ENCODE peak calls at places on chromosomes 5 and 9, in four cellular contexts. M is left ventricle myocardium inferior, H is tibial nerve, S is tibial artery. G is an unnamed sample.

GRCh38 chr5:110401881-110402280 is 324.6 kb downstream of the TMEM232 start:
- DNase-seq in M (no peak), H (no peak), S (no peak), G (no peak)

GRCh38 chr5:153749941-153750340 is 259.5 kb downstream of the GRIA1 start:
- DNase-seq in M (no peak), H (no peak), S (no peak), G (no peak)

GRCh38 chr9:131477816-131478419 is 24.8 kb upstream of the POMT1 start:
- DNase-seq in M (no peak), H (no peak), S (no peak), G (no peak)

GRCh38 chr5:150138551-150139265 is 16.9 kb downstream of the PDGFRB start:
- DNase-seq in M (peak), H (peak), S (peak), G (peak)

GRCh38 chr9:103530934-103531333 is 535.8 kb downstream of the CYLC2 start:
- DNase-seq in M (no peak), H (no peak), S (no peak), G (no peak)

GRCh38 chr5:7261049-7261448 is 134.9 kb upstream of the ADCY2 start:
- DNase-seq in M (no peak), H (peak), S (no peak), G (no peak)

GRCh38 chr5:113806250-113806649 is 292.8 kb downstream of the YTHDC2 start:
- DNase-seq in M (no peak), H (no peak), S (no peak), G (peak)

GRCh38 chr9:86836797-86837196 is 110.5 kb downstream of the GAS1 start:
- DNase-seq in M (no peak), H (no peak), S (no peak), G (no peak)

GRCh38 chr5:125552486-125552885 is 806.0 kb upstream of the ZNF608 start:
- DNase-seq in M (no peak), H (no peak), S (no peak), G (no peak)

GRCh38 chr5:505946-506555 is 18.2 kb downstream of the SLC9A3 start:
- DNase-seq in M (no peak), H (no peak), S (no peak), G (no peak)

GRCh38 chr5:1505506-1506241 is 18.1 kb downstream of the LPCAT1 start:
- DNase-seq in M (no peak), H (no peak), S (no peak), G (no peak)

GRCh38 chr5:68344447-68345111 is 129.0 kb downstream of the PIK3R1 start:
- DNase-seq in M (no peak), H (no peak), S (no peak), G (peak)

GRCh38 chr5:59125961-59126360 is 543.1 kb downstream of the RAB3C start:
- DNase-seq in M (no peak), H (no peak), S (no peak), G (no peak)

GRCh38 chr5:103764403-103764802 is 201.8 kb upstream of the NUDT12 start:
- DNase-seq in M (no peak), H (no peak), S (no peak), G (no peak)

GRCh38 chr9:83405674-83406255 is 132.4 kb downstream of the FRMD3 start:
- DNase-seq in M (no peak), H (no peak), S (no peak), G (no peak)

GRCh38 chr5:73448451-73449136 is at the start of gene FOXD1:
- DNase-seq in M (peak), H (peak), S (peak), G (no peak)

GRCh38 chr9:15080401-15080800 is 170.2 kb upstream of the FREM1 start:
- DNase-seq in M (no peak), H (no peak), S (no peak), G (no peak)

GRCh38 chr5:171312129-171312819 is 3.2 kb downstream of the TLX3 start:
- DNase-seq in M (no peak), H (no peak), S (no peak), G (no peak)

GRCh38 chr5:38607396-38607795 is 51.0 kb upstream of the LIFR start:
- DNase-seq in M (no peak), H (no peak), S (no peak), G (no peak)

GRCh38 chr9:114025196-114025753 is 52.8 kb downstream of the AMBP start:
- DNase-seq in M (no peak), H (no peak), S (no peak), G (no peak)

GRCh38 chr5:117425163-117425562 is 850.5 kb upstream of the SEMA6A start:
- DNase-seq in M (no peak), H (no peak), S (no peak), G (no peak)

GRCh38 chr5:166781729-166782128 is 1509.7 kb upstream of the WWC1 start:
- DNase-seq in M (no peak), H (no peak), S (no peak), G (no peak)

GRCh38 chr9:100756217-100756616 is 178.3 kb downstream of the CAVIN4 start:
- DNase-seq in M (no peak), H (no peak), S (no peak), G (no peak)

GRCh38 chr9:131872702-131873101 is 132.8 kb upstream of the RAPGEF1 start:
- DNase-seq in M (no peak), H (no peak), S (no peak), G (no peak)

GRCh38 chr9:21252727-21253547 is 13.1 kb upstream of the IFNA14 start:
- DNase-seq in M (peak), H (peak), S (peak), G (peak)

GRCh38 chr9:26426732-26427131 is 465.9 kb downstream of the CAAP1 start:
- DNase-seq in M (no peak), H (no peak), S (no peak), G (no peak)

GRCh38 chr5:1477341-1477740 is 32.1 kb upstream of the SLC6A3 start:
- DNase-seq in M (peak), H (peak), S (peak), G (no peak)

GRCh38 chr5:36374275-36374862 is 72.7 kb upstream of the RANBP3L start:
- DNase-seq in M (no peak), H (no peak), S (no peak), G (no peak)

GRCh38 chr5:111670826-111671492 is 86.0 kb downstream of the NREP start:
- DNase-seq in M (no peak), H (no peak), S (no peak), G (no peak)

GRCh38 chr5:79971156-79971555 is 19.9 kb downstream of the MTX3 start:
- DNase-seq in M (no peak), H (no peak), S (no peak), G (no peak)

GRCh38 chr9:132094314-132094791 is 14.7 kb upstream of the MED27 start:
- DNase-seq in M (no peak), H (no peak), S (no peak), G (no peak)

GRCh38 chr9:106467847-106468163 is 395.2 kb upstream of the ZNF462 start:
- DNase-seq in M (no peak), H (no peak), S (no peak), G (no peak)

GRCh38 chr5:147113967-147114366 is 120.9 kb upstream of the STK32A start:
- DNase-seq in M (no peak), H (no peak), S (no peak), G (no peak)

GRCh38 chr5:88235828-88236227 is 32.8 kb downstream of the TMEM161B start:
- DNase-seq in M (no peak), H (no peak), S (no peak), G (no peak)

GRCh38 chr5:75567710-75568109 is 43.5 kb upstream of the ANKDD1B start:
- DNase-seq in M (no peak), H (no peak), S (no peak), G (no peak)

GRCh38 chr5:92337772-92338234 is 954.7 kb upstream of the ARRDC3 start:
- DNase-seq in M (no peak), H (no peak), S (no peak), G (no peak)

GRCh38 chr9:115254781-115255180 is 136.8 kb upstream of the TNC start:
- DNase-seq in M (no peak), H (no peak), S (no peak), G (no peak)

GRCh38 chr5:147818290-147818689 is 13.2 kb downstream of the SPINK1 start:
- DNase-seq in M (no peak), H (no peak), S (no peak), G (no peak)

GRCh38 chr5:150656191-150657132 is 4.6 kb upstream of the MYOZ3 start:
- DNase-seq in M (peak), H (no peak), S (no peak), G (peak)

GRCh38 chr9:110025551-110026170 is 182.3 kb downstream of the C9orf152 start:
- DNase-seq in M (no peak), H (no peak), S (no peak), G (no peak)

GRCh38 chr9:110027624-110028023 is 180.3 kb downstream of the C9orf152 start:
- DNase-seq in M (no peak), H (peak), S (no peak), G (no peak)

GRCh38 chr9:110016340-110016739 is 191.6 kb downstream of the C9orf152 start:
- DNase-seq in M (no peak), H (no peak), S (no peak), G (no peak)

DNA sequence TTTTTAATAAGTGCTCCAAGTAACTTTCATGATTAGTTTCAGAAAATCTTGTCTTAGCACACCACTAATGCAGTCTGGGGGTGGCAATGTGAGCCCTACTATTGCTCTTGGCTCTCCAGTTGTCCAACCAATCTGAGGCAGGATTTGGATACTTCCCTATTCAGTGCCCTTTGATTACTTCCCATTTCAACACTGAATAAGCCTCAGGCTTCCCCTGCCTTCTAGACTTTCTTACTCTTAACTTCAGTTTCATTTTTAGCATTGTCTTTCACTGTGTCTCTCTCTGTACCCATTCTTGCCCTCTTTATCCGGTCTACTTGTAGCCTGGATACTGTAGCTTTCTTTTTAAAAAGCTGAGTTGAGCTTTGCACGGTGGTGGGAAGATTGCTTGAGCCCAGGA is 186.1 kb downstream of the C9orf152 start:
- DNase-seq in M (no peak), H (no peak), S (no peak), G (no peak)
- H3K27ac ChIP-seq in M (no peak), H (peak), S (peak), G (no peak)

GRCh38 chr9:72946821-72947220 is 6.0 kb downstream of the ALDH1A1 start:
- DNase-seq in M (no peak), H (no peak), S (no peak), G (no peak)
- H3K27ac ChIP-seq in M (no peak), H (peak), S (no peak), G (no peak)

GRCh38 chr9:16135916-16136315 is 583.1 kb downstream of the CCDC171 start:
- DNase-seq in M (no peak), H (no peak), S (no peak), G (no peak)
- H3K27ac ChIP-seq in M (no peak), H (no peak), S (no peak), G (no peak)

GRCh38 chr9:127979015-127979332 is 1.8 kb downstream of the EEIG1 start:
- DNase-seq in M (no peak), H (no peak), S (no peak), G (no peak)

GRCh38 chr9:127980056-127980705 is 608 bp downstream of the EEIG1 start:
- DNase-seq in M (no peak), H (no peak), S (no peak), G (no peak)

GRCh38 chr9:127977877-127978647 is 2.7 kb downstream of the EEIG1 start:
- DNase-seq in M (peak), H (peak), S (peak), G (no peak)

GRCh38 chr9:127980706-127981558 is at the start of gene EEIG1:
- DNase-seq in M (peak), H (peak), S (peak), G (peak)

DNA sequence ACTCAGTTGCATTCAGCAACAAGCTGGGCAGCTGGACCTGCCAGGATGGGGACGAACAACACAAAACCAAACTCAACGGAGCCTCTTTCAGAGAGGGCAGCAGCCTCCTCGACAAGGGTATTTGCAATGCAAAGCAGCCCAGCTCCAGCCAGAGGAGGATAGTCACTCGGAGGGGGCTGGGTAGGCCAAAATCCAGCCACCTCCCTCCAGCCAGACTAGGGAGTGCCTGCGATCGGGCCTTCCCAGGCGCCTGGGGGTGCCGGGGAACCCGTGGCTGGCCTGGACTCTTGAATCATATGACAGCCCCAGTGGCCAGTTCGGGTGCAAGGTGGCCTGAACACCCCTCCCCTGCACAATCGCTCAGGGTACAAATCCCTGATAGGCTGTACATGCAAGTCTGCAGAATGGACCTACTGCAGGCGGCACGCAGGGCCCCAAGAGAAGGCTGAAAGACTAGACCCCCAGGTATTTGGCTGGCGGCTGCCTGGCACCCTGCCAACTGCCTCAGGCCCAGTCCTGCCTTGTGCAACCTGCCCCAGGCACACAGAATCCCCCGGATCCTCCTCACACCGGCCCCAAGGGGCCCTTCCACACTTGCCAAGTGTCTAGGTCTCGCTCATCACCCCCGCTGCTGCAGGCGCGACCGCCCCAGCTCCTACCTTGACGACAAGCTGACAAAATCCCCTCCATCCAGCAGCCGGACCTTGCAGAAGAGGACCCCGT is 1.3 kb downstream of the EEIG1 start:
- DNase-seq in M (peak), H (no peak), S (peak), G (peak)
- H3K27ac ChIP-seq in M (peak), H (peak), S (peak), G (peak)

DNA sequence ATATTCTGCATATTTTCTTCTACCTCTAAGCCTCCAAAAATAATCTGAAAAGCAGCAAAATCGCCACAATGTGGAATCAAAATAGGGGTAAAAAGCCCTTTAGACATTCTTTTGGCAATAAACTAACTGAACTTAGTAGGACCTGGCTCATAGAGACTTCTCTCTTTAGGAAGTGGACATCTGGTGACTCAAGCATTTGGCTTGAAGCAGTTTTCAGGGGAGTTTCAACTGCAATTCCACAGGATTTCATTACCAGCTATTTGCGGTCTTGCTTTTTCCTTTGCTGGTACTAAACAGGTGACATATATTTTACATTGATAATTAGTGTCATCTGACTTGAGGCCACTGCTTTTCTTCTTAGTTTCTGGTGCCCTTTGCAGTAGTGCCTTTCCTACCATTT is 173.2 kb upstream of the FBN2 start:
- DNase-seq in M (no peak), H (no peak), S (no peak), G (no peak)
- H3K27ac ChIP-seq in M (no peak), H (no peak), S (no peak), G (no peak)

DNA sequence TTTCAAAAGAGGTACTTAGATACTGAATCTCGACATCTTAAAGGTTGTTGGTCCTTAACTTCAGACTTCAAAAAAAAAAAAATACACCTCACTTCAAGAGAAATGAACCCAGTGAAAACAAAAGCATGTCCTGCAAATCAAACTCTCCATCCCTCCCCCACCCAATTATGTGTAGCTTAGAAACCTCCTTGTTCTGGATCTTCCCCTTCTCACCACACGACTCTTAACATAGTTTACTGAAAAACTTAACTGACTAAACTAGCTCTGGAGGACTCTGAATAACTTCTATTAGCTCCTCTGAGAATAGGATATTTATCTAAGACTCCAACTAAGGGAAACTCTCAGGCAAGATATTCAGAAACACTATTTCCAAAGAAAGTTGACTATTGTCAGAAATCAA is 48.7 kb upstream of the HK3 start:
- DNase-seq in M (no peak), H (no peak), S (no peak), G (no peak)
- H3K27ac ChIP-seq in M (peak), H (no peak), S (no peak), G (no peak)

GRCh38 chr5:17157294-17157693 is 60.1 kb upstream of the BASP1 start:
- DNase-seq in M (no peak), H (no peak), S (no peak), G (no peak)

GRCh38 chr5:17157916-17158529 is 59.4 kb upstream of the BASP1 start:
- DNase-seq in M (no peak), H (no peak), S (no peak), G (no peak)

GRCh38 chr5:17154211-17154996 is 63.0 kb upstream of the BASP1 start:
- DNase-seq in M (no peak), H (no peak), S (no peak), G (no peak)

GRCh38 chr5:17151686-17152085 is 65.7 kb upstream of the BASP1 start:
- DNase-seq in M (no peak), H (no peak), S (no peak), G (no peak)

GRCh38 chr5:17156463-17156862 is 61.0 kb upstream of the BASP1 start:
- DNase-seq in M (no peak), H (no peak), S (no peak), G (no peak)
- H3K27ac ChIP-seq in M (no peak), H (no peak), S (no peak), G (no peak)

GRCh38 chr5:142697846-142698245 is 12.0 kb upstream of the FGF1 start:
- DNase-seq in M (peak), H (no peak), S (peak), G (no peak)
- H3K27ac ChIP-seq in M (peak), H (peak), S (peak), G (peak)

GRCh38 chr9:130137870-130138653 is 34.1 kb upstream of the NCS1 start:
- DNase-seq in M (peak), H (no peak), S (no peak), G (no peak)
- H3K27ac ChIP-seq in M (peak), H (no peak), S (peak), G (no peak)

GRCh38 chr5:139709587-139710369 is 61.6 kb downstream of the CXXC5 start:
- DNase-seq in M (peak), H (no peak), S (no peak), G (no peak)
- H3K27ac ChIP-seq in M (peak), H (peak), S (peak), G (peak)

G was measured in caudate nucleus.